ENCODE peak calls at places on chromosomes 3 and 15, in ten cellular contexts. B is WTC11; G is choroid plexus epithelial cell; A is activated CD4-positive, alpha-beta T cell treated with anti-CD3 and anti-CD28 coated beads, Interleukin-2, amount 50 U/mL, for 48 hours; O is HFFc6; H is activated T-helper 1 cell treated with Interleukin-2 at 50 U/mL for 16 hours; N is IMR-90; U is head of caudate nucleus; W is psoas muscle; M is SW480. S is an unnamed sample.

GRCh38 chr3:131033480-131034080 is 6.9 kb downstream of the NEK11 start:
- DNase-seq in B (no peak), G (peak; percentile 73), A (no peak), O (peak; percentile 48), H (no peak), N (peak; percentile 55), U (no peak), W (no peak), M (peak; percentile 32), S (peak; percentile 51)

GRCh38 chr3:112089956-112090898 is 4.0 kb downstream of the C3orf52 start:
- DNase-seq in B (no peak), G (no peak), A (no peak), O (no peak), H (no peak), N (no peak), U (no peak), W (no peak), M (peak; percentile 6), S (no peak)

GRCh38 chr3:197501879-197502620 is 53.7 kb downstream of the BDH1 start:
- DNase-seq in B (peak; percentile 81), G (peak; percentile 74), A (peak; percentile 64), O (peak; percentile 25), H (no peak), N (peak; percentile 26), U (peak; percentile 54), W (no peak), M (peak; percentile 68), S (peak; percentile 66)

GRCh38 chr15:88035381-88035780 is 221.2 kb downstream of the NTRK3 start:
- DNase-seq in B (no peak), G (no peak), A (no peak), O (no peak), H (no peak), N (no peak), U (no peak), W (no peak), M (no peak), S (no peak)

GRCh38 chr3:66326340-66326739 is 105.5 kb downstream of the SLC25A26 start:
- DNase-seq in B (no peak), G (no peak), A (no peak), O (no peak), H (no peak), N (no peak), U (no peak), W (no peak), M (no peak), S (no peak)

GRCh38 chr3:13801361-13802214 is 78.3 kb downstream of the WNT7A start:
- DNase-seq in B (no peak), G (no peak), A (no peak), O (no peak), H (no peak), N (no peak), U (no peak), W (no peak), M (peak; percentile 62), S (no peak)

GRCh38 chr15:47711654-47712053 is 5.7 kb upstream of the SEMA6D start:
- DNase-seq in B (no peak), G (peak; percentile 56), A (no peak), O (no peak), H (no peak), N (no peak), U (no peak), W (no peak), M (peak; percentile 18), S (peak; percentile 26)

GRCh38 chr15:86439614-86440013 is 359.9 kb downstream of the AGBL1 start:
- DNase-seq in B (no peak), G (no peak), A (no peak), O (no peak), H (no peak), N (no peak), U (no peak), W (no peak), M (no peak), S (peak; percentile 41)

GRCh38 chr3:129106866-129107565 is 14.6 kb downstream of the RAB43 start:
- DNase-seq in B (no peak), G (no peak), A (no peak), O (no peak), H (no peak), N (no peak), U (no peak), W (no peak), M (no peak), S (no peak)

GRCh38 chr15:31280037-31280830 is 46.4 kb upstream of the KLF13 start:
- DNase-seq in B (peak; percentile 6), G (no peak), A (no peak), O (no peak), H (no peak), N (no peak), U (peak; percentile 92), W (no peak), M (peak; percentile 54), S (no peak)

GRCh38 chr15:58224068-58224467 is 85.9 kb downstream of the AQP9 start:
- DNase-seq in B (no peak), G (no peak), A (no peak), O (no peak), H (no peak), N (no peak), U (peak; percentile 26), W (peak; percentile 27), M (no peak), S (no peak)

GRCh38 chr3:108202080-108202479 is 20.1 kb downstream of the IFT57 start:
- DNase-seq in B (no peak), G (no peak), A (no peak), O (peak; percentile 68), H (no peak), N (peak; percentile 53), U (no peak), W (no peak), M (no peak), S (no peak)

GRCh38 chr15:61653110-61653509 is 407.1 kb downstream of the VPS13C start:
- DNase-seq in B (no peak), G (peak; percentile 59), A (no peak), O (no peak), H (no peak), N (no peak), U (no peak), W (peak; percentile 71), M (peak; percentile 5), S (no peak)

GRCh38 chr3:17686613-17687012 is 55.8 kb downstream of the TBC1D5 start:
- DNase-seq in B (no peak), G (peak; percentile 12), A (no peak), O (peak; percentile 5), H (no peak), N (no peak), U (no peak), W (no peak), M (peak; percentile 3), S (peak; percentile 41)

GRCh38 chr15:60721706-60722105 is 242.8 kb upstream of the ICE2 start:
- DNase-seq in B (no peak), G (peak; percentile 62), A (no peak), O (peak; percentile 21), H (no peak), N (peak; percentile 80), U (no peak), W (no peak), M (no peak), S (peak; percentile 91)